ENCODE peak calls at places on chromosomes 3 and 15, in nine cellular contexts. One of them, this sample, is unnamed.

GRCh38 chr15:27058939-27059338 is 88.0 kb downstream of the GABRG3 start:
- DNase-seq in NCI-H446 treated with DMSO at 0.1 percent for 48 hours: no peak
- DNase-seq in ELR: no peak
- DNase-seq in foreskin fibroblast: no peak
- DNase-seq in activated CD4-positive, alpha-beta memory T cell treated with anti-CD3 and anti-CD28 coated beads, Interleukin-2, amount 10 ng/mL, durations not matched to agents 7 days and 5 days: no peak
- DNase-seq in amygdala: no peak
- DNase-seq in GM04504: no peak
- DNase-seq in fibroblast of the conjunctiva: no peak
- DNase-seq in Right ventricle myocardium inferior: no peak
- DNase-seq in this sample: no peak

GRCh38 chr3:20069178-20069532 is 28.9 kb downstream of the KAT2B start:
- DNase-seq in GM04504: no peak
- DNase-seq in amygdala: no peak
- DNase-seq in NCI-H446 treated with DMSO at 0.1 percent for 48 hours: no peak
- DNase-seq in foreskin fibroblast: no peak
- DNase-seq in Right ventricle myocardium inferior: no peak
- DNase-seq in activated CD4-positive, alpha-beta memory T cell treated with anti-CD3 and anti-CD28 coated beads, Interleukin-2, amount 10 ng/mL, durations not matched to agents 7 days and 5 days: no peak
- DNase-seq in ELR: no peak
- DNase-seq in fibroblast of the conjunctiva: no peak
- DNase-seq in this sample: no peak

GRCh38 chr3:192860464-192860863 is 57.2 kb downstream of the MB21D2 start:
- DNase-seq in activated CD4-positive, alpha-beta memory T cell treated with anti-CD3 and anti-CD28 coated beads, Interleukin-2, amount 10 ng/mL, durations not matched to agents 7 days and 5 days: no peak
- DNase-seq in ELR: no peak
- DNase-seq in NCI-H446 treated with DMSO at 0.1 percent for 48 hours: no peak
- DNase-seq in foreskin fibroblast: no peak
- DNase-seq in amygdala: no peak
- DNase-seq in Right ventricle myocardium inferior: no peak
- DNase-seq in GM04504: no peak
- DNase-seq in fibroblast of the conjunctiva: no peak
- DNase-seq in this sample: no peak

GRCh38 chr3:49279376-49279775 is 2.3 kb upstream of the C3orf62 start:
- DNase-seq in NCI-H446 treated with DMSO at 0.1 percent for 48 hours: no peak
- DNase-seq in amygdala: no peak
- DNase-seq in GM04504: peak; percentile 25
- DNase-seq in Right ventricle myocardium inferior: no peak
- DNase-seq in fibroblast of the conjunctiva: no peak
- DNase-seq in activated CD4-positive, alpha-beta memory T cell treated with anti-CD3 and anti-CD28 coated beads, Interleukin-2, amount 10 ng/mL, durations not matched to agents 7 days and 5 days: no peak
- DNase-seq in foreskin fibroblast: peak; percentile 30
- DNase-seq in ELR: peak; percentile 39
- DNase-seq in this sample: no peak

GRCh38 chr3:191627064-191627463 is 166.1 kb downstream of the PYDC2 start:
- DNase-seq in GM04504: no peak
- DNase-seq in amygdala: no peak
- DNase-seq in fibroblast of the conjunctiva: no peak
- DNase-seq in NCI-H446 treated with DMSO at 0.1 percent for 48 hours: no peak
- DNase-seq in foreskin fibroblast: no peak
- DNase-seq in activated CD4-positive, alpha-beta memory T cell treated with anti-CD3 and anti-CD28 coated beads, Interleukin-2, amount 10 ng/mL, durations not matched to agents 7 days and 5 days: no peak
- DNase-seq in ELR: no peak
- DNase-seq in Right ventricle myocardium inferior: no peak
- DNase-seq in this sample: no peak

GRCh38 chr3:98577178-98577895 is 16.1 kb downstream of the CPOX start:
- DNase-seq in ELR: peak; percentile 49
- DNase-seq in Right ventricle myocardium inferior: no peak
- DNase-seq in foreskin fibroblast: peak; percentile 61
- DNase-seq in activated CD4-positive, alpha-beta memory T cell treated with anti-CD3 and anti-CD28 coated beads, Interleukin-2, amount 10 ng/mL, durations not matched to agents 7 days and 5 days: no peak
- DNase-seq in GM04504: peak; percentile 28
- DNase-seq in amygdala: no peak
- DNase-seq in fibroblast of the conjunctiva: no peak
- DNase-seq in NCI-H446 treated with DMSO at 0.1 percent for 48 hours: no peak
- DNase-seq in this sample: no peak

GRCh38 chr15:63502137-63502801 is 2.1 kb upstream of the USP3 start:
- DNase-seq in activated CD4-positive, alpha-beta memory T cell treated with anti-CD3 and anti-CD28 coated beads, Interleukin-2, amount 10 ng/mL, durations not matched to agents 7 days and 5 days: no peak
- DNase-seq in foreskin fibroblast: peak; percentile 42
- DNase-seq in GM04504: no peak
- DNase-seq in fibroblast of the conjunctiva: no peak
- DNase-seq in ELR: peak; percentile 39
- DNase-seq in amygdala: no peak
- DNase-seq in NCI-H446 treated with DMSO at 0.1 percent for 48 hours: no peak
- DNase-seq in Right ventricle myocardium inferior: no peak
- DNase-seq in this sample: peak; percentile 49

GRCh38 chr15:49135893-49136292 is 19.5 kb downstream of the COPS2 start:
- DNase-seq in amygdala: no peak
- DNase-seq in activated CD4-positive, alpha-beta memory T cell treated with anti-CD3 and anti-CD28 coated beads, Interleukin-2, amount 10 ng/mL, durations not matched to agents 7 days and 5 days: no peak
- DNase-seq in GM04504: no peak
- DNase-seq in NCI-H446 treated with DMSO at 0.1 percent for 48 hours: no peak
- DNase-seq in Right ventricle myocardium inferior: no peak
- DNase-seq in foreskin fibroblast: peak; percentile 78
- DNase-seq in fibroblast of the conjunctiva: no peak
- DNase-seq in ELR: peak; percentile 97
- DNase-seq in this sample: no peak

GRCh38 chr15:84669726-84670125 is 11.7 kb upstream of the NMB start:
- DNase-seq in amygdala: no peak
- DNase-seq in Right ventricle myocardium inferior: no peak
- DNase-seq in GM04504: peak; percentile 90
- DNase-seq in fibroblast of the conjunctiva: peak; percentile 69
- DNase-seq in NCI-H446 treated with DMSO at 0.1 percent for 48 hours: no peak
- DNase-seq in ELR: peak; percentile 63
- DNase-seq in foreskin fibroblast: peak; percentile 83
- DNase-seq in activated CD4-positive, alpha-beta memory T cell treated with anti-CD3 and anti-CD28 coated beads, Interleukin-2, amount 10 ng/mL, durations not matched to agents 7 days and 5 days: no peak
- DNase-seq in this sample: no peak

GRCh38 chr3:100087203-100087602 is 27.1 kb downstream of the FILIP1L start:
- DNase-seq in Right ventricle myocardium inferior: no peak
- DNase-seq in amygdala: no peak
- DNase-seq in activated CD4-positive, alpha-beta memory T cell treated with anti-CD3 and anti-CD28 coated beads, Interleukin-2, amount 10 ng/mL, durations not matched to agents 7 days and 5 days: no peak
- DNase-seq in foreskin fibroblast: peak; percentile 69
- DNase-seq in ELR: peak; percentile 73
- DNase-seq in NCI-H446 treated with DMSO at 0.1 percent for 48 hours: no peak
- DNase-seq in fibroblast of the conjunctiva: peak; percentile 36
- DNase-seq in GM04504: peak; percentile 62
- DNase-seq in this sample: no peak

GRCh38 chr15:85504739-85505676 is 124.6 kb downstream of the AKAP13 start:
- DNase-seq in Right ventricle myocardium inferior: no peak
- DNase-seq in ELR: peak; percentile 75
- DNase-seq in foreskin fibroblast: peak; percentile 82
- DNase-seq in NCI-H446 treated with DMSO at 0.1 percent for 48 hours: peak; percentile 8
- DNase-seq in amygdala: no peak
- DNase-seq in GM04504: peak; percentile 45
- DNase-seq in fibroblast of the conjunctiva: peak; percentile 51
- DNase-seq in activated CD4-positive, alpha-beta memory T cell treated with anti-CD3 and anti-CD28 coated beads, Interleukin-2, amount 10 ng/mL, durations not matched to agents 7 days and 5 days: peak; percentile 39
- DNase-seq in this sample: peak; percentile 52

GRCh38 chr3:188339410-188340295 is 185.7 kb downstream of the LPP start:
- DNase-seq in GM04504: no peak
- DNase-seq in Right ventricle myocardium inferior: no peak
- DNase-seq in ELR: no peak
- DNase-seq in amygdala: no peak
- DNase-seq in NCI-H446 treated with DMSO at 0.1 percent for 48 hours: no peak
- DNase-seq in foreskin fibroblast: no peak
- DNase-seq in fibroblast of the conjunctiva: no peak
- DNase-seq in activated CD4-positive, alpha-beta memory T cell treated with anti-CD3 and anti-CD28 coated beads, Interleukin-2, amount 10 ng/mL, durations not matched to agents 7 days and 5 days: peak; percentile 29
- DNase-seq in this sample: no peak

GRCh38 chr3:73485877-73486311 is 138.8 kb downstream of the PDZRN3 start:
- DNase-seq in foreskin fibroblast: peak; percentile 40
- DNase-seq in ELR: no peak
- DNase-seq in activated CD4-positive, alpha-beta memory T cell treated with anti-CD3 and anti-CD28 coated beads, Interleukin-2, amount 10 ng/mL, durations not matched to agents 7 days and 5 days: no peak
- DNase-seq in Right ventricle myocardium inferior: no peak
- DNase-seq in GM04504: no peak
- DNase-seq in amygdala: no peak
- DNase-seq in NCI-H446 treated with DMSO at 0.1 percent for 48 hours: no peak
- DNase-seq in fibroblast of the conjunctiva: no peak
- DNase-seq in this sample: no peak

GRCh38 chr15:62560943-62561571 is 396.0 kb upstream of the C2CD4B start:
- DNase-seq in fibroblast of the conjunctiva: no peak
- DNase-seq in Right ventricle myocardium inferior: no peak
- DNase-seq in amygdala: no peak
- DNase-seq in foreskin fibroblast: no peak
- DNase-seq in NCI-H446 treated with DMSO at 0.1 percent for 48 hours: no peak
- DNase-seq in GM04504: no peak
- DNase-seq in ELR: no peak
- DNase-seq in activated CD4-positive, alpha-beta memory T cell treated with anti-CD3 and anti-CD28 coated beads, Interleukin-2, amount 10 ng/mL, durations not matched to agents 7 days and 5 days: no peak
- DNase-seq in this sample: peak; percentile 89

GRCh38 chr15:80159811-80160569 is 7.2 kb downstream of the FAH start:
- DNase-seq in Right ventricle myocardium inferior: no peak
- DNase-seq in GM04504: no peak
- DNase-seq in ELR: peak; percentile 37
- DNase-seq in foreskin fibroblast: peak; percentile 49
- DNase-seq in activated CD4-positive, alpha-beta memory T cell treated with anti-CD3 and anti-CD28 coated beads, Interleukin-2, amount 10 ng/mL, durations not matched to agents 7 days and 5 days: peak; percentile 50
- DNase-seq in fibroblast of the conjunctiva: no peak
- DNase-seq in NCI-H446 treated with DMSO at 0.1 percent for 48 hours: no peak
- DNase-seq in amygdala: no peak
- DNase-seq in this sample: no peak

GRCh38 chr3:195751584-195751983 is 30.8 kb downstream of the MUC20 start:
- DNase-seq in ELR: no peak
- DNase-seq in NCI-H446 treated with DMSO at 0.1 percent for 48 hours: no peak
- DNase-seq in GM04504: no peak
- DNase-seq in Right ventricle myocardium inferior: peak; percentile 13
- DNase-seq in fibroblast of the conjunctiva: no peak
- DNase-seq in amygdala: no peak
- DNase-seq in foreskin fibroblast: no peak
- DNase-seq in activated CD4-positive, alpha-beta memory T cell treated with anti-CD3 and anti-CD28 coated beads, Interleukin-2, amount 10 ng/mL, durations not matched to agents 7 days and 5 days: no peak
- DNase-seq in this sample: no peak

GRCh38 chr15:57100136-57100539 is 181.7 kb downstream of the TCF12 start:
- DNase-seq in GM04504: no peak
- DNase-seq in Right ventricle myocardium inferior: no peak
- DNase-seq in activated CD4-positive, alpha-beta memory T cell treated with anti-CD3 and anti-CD28 coated beads, Interleukin-2, amount 10 ng/mL, durations not matched to agents 7 days and 5 days: no peak
- DNase-seq in NCI-H446 treated with DMSO at 0.1 percent for 48 hours: no peak
- DNase-seq in amygdala: no peak
- DNase-seq in fibroblast of the conjunctiva: no peak
- DNase-seq in ELR: no peak
- DNase-seq in foreskin fibroblast: no peak
- DNase-seq in this sample: no peak

GRCh38 chr3:4582634-4583033 is 89.5 kb downstream of the ITPR1 start:
- DNase-seq in amygdala: no peak
- DNase-seq in NCI-H446 treated with DMSO at 0.1 percent for 48 hours: no peak
- DNase-seq in foreskin fibroblast: peak; percentile 42
- DNase-seq in activated CD4-positive, alpha-beta memory T cell treated with anti-CD3 and anti-CD28 coated beads, Interleukin-2, amount 10 ng/mL, durations not matched to agents 7 days and 5 days: no peak
- DNase-seq in GM04504: no peak
- DNase-seq in fibroblast of the conjunctiva: no peak
- DNase-seq in Right ventricle myocardium inferior: no peak
- DNase-seq in ELR: no peak
- DNase-seq in this sample: no peak

GRCh38 chr3:37074178-37074577 is 80.9 kb downstream of the MLH1 start:
- DNase-seq in GM04504: peak; percentile 21
- DNase-seq in ELR: peak; percentile 76
- DNase-seq in foreskin fibroblast: peak; percentile 80
- DNase-seq in NCI-H446 treated with DMSO at 0.1 percent for 48 hours: no peak
- DNase-seq in activated CD4-positive, alpha-beta memory T cell treated with anti-CD3 and anti-CD28 coated beads, Interleukin-2, amount 10 ng/mL, durations not matched to agents 7 days and 5 days: no peak
- DNase-seq in Right ventricle myocardium inferior: no peak
- DNase-seq in fibroblast of the conjunctiva: peak; percentile 26
- DNase-seq in amygdala: no peak
- DNase-seq in this sample: no peak

This sample was measured in LoVo.